ENCODE peak calls at places on chromosomes 2 and 18, in six cellular contexts. One of them, this sample, is unnamed.

GRCh38 chr2:190360965-190361364 is 17.6 kb downstream of the INPP1 start:
- DNase-seq in NT2/D1: no peak
- DNase-seq in foreskin fibroblast: no peak
- DNase-seq in PC-3: no peak
- DNase-seq in mesendoderm: no peak
- DNase-seq in DND-41: no peak
- DNase-seq in this sample: no peak

GRCh38 chr18:9474103-9474982 is 970 bp upstream of the RALBP1 start:
- DNase-seq in DND-41: no peak
- DNase-seq in mesendoderm: peak
- DNase-seq in PC-3: peak
- DNase-seq in foreskin fibroblast: peak
- DNase-seq in NT2/D1: no peak
- DNase-seq in this sample: peak

GRCh38 chr2:114729025-114729424 is 286.6 kb downstream of the DPP10 start:
- DNase-seq in NT2/D1: no peak
- DNase-seq in foreskin fibroblast: no peak
- DNase-seq in DND-41: no peak
- DNase-seq in mesendoderm: peak
- DNase-seq in PC-3: peak
- DNase-seq in this sample: no peak

GRCh38 chr2:168456526-168457176 is 579 bp downstream of the CERS6 start:
- DNase-seq in foreskin fibroblast: peak
- DNase-seq in PC-3: peak
- DNase-seq in DND-41: peak
- DNase-seq in mesendoderm: peak
- DNase-seq in NT2/D1: no peak
- DNase-seq in this sample: peak

GRCh38 chr18:70380915-70381896 is 92.4 kb downstream of the SOCS6 start:
- DNase-seq in DND-41: no peak
- DNase-seq in PC-3: no peak
- DNase-seq in NT2/D1: no peak
- DNase-seq in mesendoderm: peak
- DNase-seq in foreskin fibroblast: peak
- DNase-seq in this sample: peak

GRCh38 chr2:178345951-178346350 is 105.0 kb downstream of the PRKRA start:
- DNase-seq in DND-41: no peak
- DNase-seq in NT2/D1: no peak
- DNase-seq in foreskin fibroblast: peak
- DNase-seq in mesendoderm: no peak
- DNase-seq in PC-3: no peak
- DNase-seq in this sample: no peak

GRCh38 chr2:9191044-9191481 is 15.5 kb upstream of the ASAP2 start:
- DNase-seq in PC-3: no peak
- DNase-seq in mesendoderm: peak
- DNase-seq in foreskin fibroblast: peak
- DNase-seq in DND-41: peak
- DNase-seq in NT2/D1: no peak
- DNase-seq in this sample: no peak

GRCh38 chr2:201148434-201148833 is 32.5 kb downstream of the CFLAR start:
- DNase-seq in DND-41: no peak
- DNase-seq in foreskin fibroblast: no peak
- DNase-seq in PC-3: no peak
- DNase-seq in NT2/D1: no peak
- DNase-seq in mesendoderm: no peak
- DNase-seq in this sample: no peak

GRCh38 chr2:85865539-85866164 is 23.1 kb downstream of the ST3GAL5 start:
- DNase-seq in foreskin fibroblast: no peak
- DNase-seq in mesendoderm: no peak
- DNase-seq in DND-41: no peak
- DNase-seq in PC-3: no peak
- DNase-seq in NT2/D1: no peak
- DNase-seq in this sample: peak

GRCh38 chr2:224111576-224111975 is 72.5 kb upstream of the SERPINE2 start:
- DNase-seq in NT2/D1: no peak
- DNase-seq in foreskin fibroblast: peak
- DNase-seq in PC-3: peak
- DNase-seq in mesendoderm: no peak
- DNase-seq in DND-41: no peak
- DNase-seq in this sample: no peak

GRCh38 chr18:42274488-42275137 is 319.6 kb downstream of the PIK3C3 start:
- DNase-seq in DND-41: no peak
- DNase-seq in PC-3: peak
- DNase-seq in foreskin fibroblast: no peak
- DNase-seq in NT2/D1: peak
- DNase-seq in mesendoderm: peak
- DNase-seq in this sample: no peak

GRCh38 chr2:103387888-103388287 is 626.1 kb downstream of the TMEM182 start:
- DNase-seq in DND-41: no peak
- DNase-seq in PC-3: no peak
- DNase-seq in NT2/D1: no peak
- DNase-seq in mesendoderm: no peak
- DNase-seq in foreskin fibroblast: no peak
- DNase-seq in this sample: no peak

GRCh38 chr18:58228176-58228575 is 184.2 kb downstream of the NEDD4L start:
- DNase-seq in NT2/D1: no peak
- DNase-seq in foreskin fibroblast: no peak
- DNase-seq in DND-41: no peak
- DNase-seq in PC-3: no peak
- DNase-seq in mesendoderm: no peak
- DNase-seq in this sample: no peak

GRCh38 chr2:11904029-11904428 is 157.6 kb downstream of the LPIN1 start:
- DNase-seq in NT2/D1: no peak
- DNase-seq in mesendoderm: no peak
- DNase-seq in PC-3: no peak
- DNase-seq in DND-41: no peak
- DNase-seq in foreskin fibroblast: no peak
- DNase-seq in this sample: no peak

GRCh38 chr2:104850322-104851184 is 3.4 kb upstream of the POU3F3 start:
- DNase-seq in NT2/D1: no peak
- DNase-seq in foreskin fibroblast: no peak
- DNase-seq in PC-3: no peak
- DNase-seq in DND-41: no peak
- DNase-seq in mesendoderm: peak
- DNase-seq in this sample: no peak

GRCh38 chr18:62485684-62486083 is 37.1 kb upstream of the ZCCHC2 start:
- DNase-seq in DND-41: no peak
- DNase-seq in foreskin fibroblast: peak
- DNase-seq in PC-3: peak
- DNase-seq in mesendoderm: peak
- DNase-seq in NT2/D1: no peak
- DNase-seq in this sample: peak

GRCh38 chr2:159262904-159263303 is 23.6 kb downstream of the WDSUB1 start:
- DNase-seq in NT2/D1: no peak
- DNase-seq in DND-41: no peak
- DNase-seq in PC-3: no peak
- DNase-seq in foreskin fibroblast: no peak
- DNase-seq in mesendoderm: no peak
- DNase-seq in this sample: no peak

GRCh38 chr18:68660355-68661183 is 54.3 kb downstream of the TMX3 start:
- DNase-seq in DND-41: no peak
- DNase-seq in foreskin fibroblast: peak
- DNase-seq in NT2/D1: peak
- DNase-seq in PC-3: peak
- DNase-seq in mesendoderm: peak
- DNase-seq in this sample: no peak

DNA sequence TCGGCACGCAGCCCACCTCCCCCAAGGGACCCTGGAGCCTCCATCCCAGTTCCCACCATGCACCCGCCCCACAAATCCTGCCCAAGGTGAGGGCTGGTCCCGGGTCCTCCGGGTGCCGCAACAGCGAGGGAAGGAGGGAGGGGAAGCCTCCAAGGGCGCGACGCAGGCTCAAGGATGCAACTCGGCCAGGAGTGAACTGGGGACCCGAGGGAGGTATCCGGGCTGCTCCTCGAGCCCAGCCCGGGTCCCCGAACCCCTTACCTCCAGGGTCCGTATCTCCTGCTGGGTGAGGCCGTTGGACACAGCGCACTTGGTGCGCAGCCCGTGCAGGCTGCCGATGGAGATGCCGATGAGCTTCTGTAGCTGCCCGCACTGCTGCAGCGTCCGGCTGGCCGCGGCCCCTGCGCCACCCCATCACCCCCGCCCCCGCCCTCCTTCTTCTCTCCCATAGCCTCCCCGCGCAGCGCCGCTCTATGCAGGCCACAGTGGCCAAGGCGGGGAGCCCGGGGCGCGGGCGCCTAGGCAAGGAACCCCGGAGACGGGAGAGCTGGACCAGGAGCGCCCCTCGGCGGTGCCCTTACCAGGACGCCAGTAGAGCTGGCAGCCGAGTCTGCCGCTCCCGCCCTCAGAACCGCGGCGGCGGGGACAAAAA is 124.1 kb downstream of the ANKRD30BL start:
- DNase-seq in PC-3: no peak
- DNase-seq in NT2/D1: peak
- DNase-seq in foreskin fibroblast: no peak
- DNase-seq in DND-41: no peak
- DNase-seq in mesendoderm: peak
- DNase-seq in this sample: no peak
- H3K4me3 ChIP-seq in PC-3: peak
- H3K4me3 ChIP-seq in NT2/D1: peak
- H3K4me3 ChIP-seq in foreskin fibroblast: peak
- H3K4me3 ChIP-seq in DND-41: no peak
- H3K4me3 ChIP-seq in mesendoderm: no peak
- H3K4me3 ChIP-seq in this sample: peak

GRCh38 chr2:52036036-52036435 is 1004.1 kb upstream of the NRXN1 start:
- DNase-seq in PC-3: peak
- DNase-seq in foreskin fibroblast: peak
- DNase-seq in NT2/D1: no peak
- DNase-seq in mesendoderm: no peak
- DNase-seq in DND-41: no peak
- DNase-seq in this sample: no peak

GRCh38 chr2:52034706-52035105 is 1002.8 kb upstream of the NRXN1 start:
- DNase-seq in NT2/D1: no peak
- DNase-seq in mesendoderm: no peak
- DNase-seq in DND-41: no peak
- DNase-seq in foreskin fibroblast: no peak
- DNase-seq in PC-3: peak
- DNase-seq in this sample: no peak

DNA sequence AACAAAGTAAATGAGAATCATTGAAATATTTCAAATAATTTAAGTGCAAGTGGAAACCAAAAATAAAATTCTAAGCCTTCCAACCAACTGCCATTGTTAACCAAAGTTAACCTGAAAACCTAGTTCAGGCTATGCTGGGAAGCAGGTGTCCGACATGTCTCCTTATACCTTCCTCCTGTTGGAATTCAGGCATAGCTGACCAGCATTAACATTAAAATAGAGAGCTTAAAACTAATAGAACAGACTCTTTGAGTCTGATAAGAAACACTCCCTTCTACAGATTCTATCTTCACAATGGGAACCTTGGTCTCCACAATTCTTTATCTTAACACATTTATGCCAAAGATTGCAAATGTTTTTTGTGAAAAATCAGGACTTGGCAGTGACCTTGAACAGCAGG is 1004.9 kb upstream of the NRXN1 start:
- DNase-seq in DND-41: no peak
- DNase-seq in mesendoderm: no peak
- DNase-seq in NT2/D1: no peak
- DNase-seq in PC-3: no peak
- DNase-seq in foreskin fibroblast: no peak
- DNase-seq in this sample: no peak
- H3K4me3 ChIP-seq in DND-41: no peak
- H3K4me3 ChIP-seq in mesendoderm: no peak
- H3K4me3 ChIP-seq in NT2/D1: no peak
- H3K4me3 ChIP-seq in PC-3: no peak
- H3K4me3 ChIP-seq in foreskin fibroblast: no peak
- H3K4me3 ChIP-seq in this sample: no peak

DNA sequence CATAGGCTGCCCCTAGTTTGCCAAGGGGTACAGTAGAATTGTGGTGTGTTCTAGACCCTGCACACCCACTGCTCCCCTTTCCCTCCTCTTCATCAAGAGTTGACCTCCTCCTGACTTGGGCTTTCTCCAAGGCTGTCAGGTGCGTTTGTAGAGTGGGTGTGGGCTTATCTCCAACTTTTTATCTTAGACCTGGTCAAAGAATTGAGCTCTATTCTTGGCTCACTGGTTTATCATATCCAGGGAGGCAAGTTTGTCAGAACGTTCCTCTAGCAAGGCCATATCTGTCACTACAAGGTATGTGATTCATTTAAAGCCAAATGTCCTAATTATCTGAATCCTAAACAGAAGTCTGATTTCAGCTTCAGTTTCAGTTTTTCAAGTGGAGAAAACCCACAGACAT is 117.2 kb upstream of the MGAT5 start:
- DNase-seq in NT2/D1: no peak
- DNase-seq in DND-41: no peak
- DNase-seq in mesendoderm: no peak
- DNase-seq in foreskin fibroblast: no peak
- DNase-seq in PC-3: no peak
- DNase-seq in this sample: no peak
- H3K4me3 ChIP-seq in NT2/D1: no peak
- H3K4me3 ChIP-seq in DND-41: no peak
- H3K4me3 ChIP-seq in mesendoderm: no peak
- H3K4me3 ChIP-seq in foreskin fibroblast: peak
- H3K4me3 ChIP-seq in PC-3: no peak
- H3K4me3 ChIP-seq in this sample: no peak

GRCh38 chr2:150586858-150587257 is 99.4 kb upstream of the RND3 start:
- DNase-seq in NT2/D1: no peak
- DNase-seq in mesendoderm: no peak
- DNase-seq in foreskin fibroblast: peak
- DNase-seq in DND-41: no peak
- DNase-seq in PC-3: peak
- DNase-seq in this sample: no peak

GRCh38 chr2:150587547-150588209 is 100.2 kb upstream of the RND3 start:
- DNase-seq in PC-3: no peak
- DNase-seq in NT2/D1: no peak
- DNase-seq in DND-41: no peak
- DNase-seq in mesendoderm: peak
- DNase-seq in foreskin fibroblast: no peak
- DNase-seq in this sample: peak

GRCh38 chr2:150589760-150590159 is 102.3 kb upstream of the RND3 start:
- DNase-seq in mesendoderm: no peak
- DNase-seq in DND-41: no peak
- DNase-seq in foreskin fibroblast: no peak
- DNase-seq in NT2/D1: no peak
- DNase-seq in PC-3: no peak
- DNase-seq in this sample: no peak

GRCh38 chr2:150585221-150585971 is 97.9 kb upstream of the RND3 start:
- DNase-seq in mesendoderm: no peak
- DNase-seq in DND-41: no peak
- DNase-seq in foreskin fibroblast: no peak
- DNase-seq in PC-3: no peak
- DNase-seq in NT2/D1: no peak
- DNase-seq in this sample: no peak

DNA sequence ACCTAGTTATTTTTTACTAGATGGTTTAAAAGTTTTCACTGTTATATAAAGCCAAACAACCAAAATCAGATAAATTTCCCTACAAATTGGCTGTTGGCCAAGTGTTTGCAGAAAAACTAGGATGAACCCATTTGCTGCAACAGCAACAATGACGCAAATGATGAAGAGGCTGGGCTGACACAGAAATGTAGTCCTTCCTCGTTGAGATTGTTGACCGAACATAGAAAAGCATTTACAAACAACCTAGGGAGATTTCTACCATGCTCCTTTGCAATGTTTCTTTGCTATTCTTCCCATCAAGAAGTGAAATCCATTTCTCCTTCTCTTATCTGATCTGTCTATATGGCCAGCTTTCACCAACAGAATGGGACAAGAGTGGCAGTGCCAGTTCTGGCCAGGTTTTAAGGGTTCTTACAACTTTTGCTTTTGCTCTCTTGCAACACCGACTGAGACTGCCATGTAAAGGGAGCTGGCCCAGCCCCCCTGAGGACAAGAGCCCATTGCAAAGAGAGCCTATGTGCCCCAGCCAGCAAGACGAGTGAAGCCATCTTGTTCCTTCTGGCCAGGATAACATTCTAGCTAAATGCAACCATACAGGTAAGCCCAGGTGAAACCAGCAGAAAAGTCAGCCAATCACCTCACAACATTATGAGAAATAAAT is 100.9 kb upstream of the RND3 start:
- DNase-seq in foreskin fibroblast: no peak
- DNase-seq in DND-41: no peak
- DNase-seq in NT2/D1: no peak
- DNase-seq in mesendoderm: no peak
- DNase-seq in PC-3: peak
- DNase-seq in this sample: peak
- H3K4me3 ChIP-seq in foreskin fibroblast: no peak
- H3K4me3 ChIP-seq in DND-41: no peak
- H3K4me3 ChIP-seq in NT2/D1: no peak
- H3K4me3 ChIP-seq in mesendoderm: no peak
- H3K4me3 ChIP-seq in PC-3: no peak
- H3K4me3 ChIP-seq in this sample: no peak

This sample was measured in prostate gland.